ENCODE peak calls at places on chromosome 2, in nine cellular contexts. One of them, this sample, is unnamed.

GRCh38 chr2:98191880-98192279 is 104.9 kb downstream of the VWA3B start:
- DNase-seq in left lung: no peak
- DNase-seq in fibroblast of lung: no peak
- DNase-seq in IMR-90: no peak
- DNase-seq in AG09309: no peak
- DNase-seq in cardiac fibroblast: no peak
- DNase-seq in BJ: no peak
- DNase-seq in upper lobe of right lung: no peak
- DNase-seq in astrocyte of the spinal cord: no peak
- DNase-seq in this sample: no peak

GRCh38 chr2:108978709-108979111 is 10.3 kb downstream of the EDAR start:
- DNase-seq in AG09309: no peak
- DNase-seq in BJ: no peak
- DNase-seq in IMR-90: no peak
- DNase-seq in upper lobe of right lung: no peak
- DNase-seq in left lung: no peak
- DNase-seq in fibroblast of lung: peak
- DNase-seq in cardiac fibroblast: no peak
- DNase-seq in astrocyte of the spinal cord: peak
- DNase-seq in this sample: no peak

GRCh38 chr2:185952098-185952497 is 213.5 kb downstream of the FSIP2 start:
- DNase-seq in upper lobe of right lung: no peak
- DNase-seq in fibroblast of lung: no peak
- DNase-seq in AG09309: no peak
- DNase-seq in cardiac fibroblast: no peak
- DNase-seq in IMR-90: no peak
- DNase-seq in astrocyte of the spinal cord: no peak
- DNase-seq in left lung: no peak
- DNase-seq in BJ: no peak
- DNase-seq in this sample: peak

GRCh38 chr2:47354013-47354816 is 48.7 kb upstream of the MSH2 start:
- DNase-seq in AG09309: no peak
- DNase-seq in upper lobe of right lung: peak
- DNase-seq in fibroblast of lung: peak
- DNase-seq in cardiac fibroblast: peak
- DNase-seq in BJ: no peak
- DNase-seq in astrocyte of the spinal cord: peak
- DNase-seq in left lung: no peak
- DNase-seq in IMR-90: peak
- DNase-seq in this sample: peak

GRCh38 chr2:25000503-25001328 is 29.0 kb upstream of the DNAJC27 start:
- DNase-seq in BJ: no peak
- DNase-seq in AG09309: no peak
- DNase-seq in left lung: no peak
- DNase-seq in fibroblast of lung: peak
- DNase-seq in IMR-90: peak
- DNase-seq in astrocyte of the spinal cord: no peak
- DNase-seq in upper lobe of right lung: no peak
- DNase-seq in cardiac fibroblast: peak
- DNase-seq in this sample: peak

GRCh38 chr2:33509908-33510588 is 33.6 kb downstream of the RASGRP3 start:
- DNase-seq in AG09309: no peak
- DNase-seq in left lung: no peak
- DNase-seq in cardiac fibroblast: no peak
- DNase-seq in astrocyte of the spinal cord: no peak
- DNase-seq in BJ: no peak
- DNase-seq in IMR-90: peak
- DNase-seq in upper lobe of right lung: no peak
- DNase-seq in fibroblast of lung: peak
- DNase-seq in this sample: no peak

GRCh38 chr2:27451095-27451494 is 8.9 kb downstream of the KRTCAP3 start:
- DNase-seq in left lung: no peak
- DNase-seq in fibroblast of lung: no peak
- DNase-seq in IMR-90: no peak
- DNase-seq in BJ: no peak
- DNase-seq in AG09309: no peak
- DNase-seq in upper lobe of right lung: no peak
- DNase-seq in astrocyte of the spinal cord: no peak
- DNase-seq in cardiac fibroblast: no peak
- DNase-seq in this sample: no peak

GRCh38 chr2:233056961-233057605 is 3.1 kb upstream of the INPP5D start:
- DNase-seq in BJ: no peak
- DNase-seq in fibroblast of lung: no peak
- DNase-seq in AG09309: no peak
- DNase-seq in left lung: no peak
- DNase-seq in upper lobe of right lung: peak
- DNase-seq in cardiac fibroblast: no peak
- DNase-seq in astrocyte of the spinal cord: no peak
- DNase-seq in IMR-90: no peak
- DNase-seq in this sample: no peak

GRCh38 chr2:68027959-68028358 is 34.8 kb downstream of the C1D start:
- DNase-seq in IMR-90: peak
- DNase-seq in astrocyte of the spinal cord: no peak
- DNase-seq in BJ: peak
- DNase-seq in left lung: no peak
- DNase-seq in upper lobe of right lung: no peak
- DNase-seq in AG09309: peak
- DNase-seq in fibroblast of lung: peak
- DNase-seq in cardiac fibroblast: no peak
- DNase-seq in this sample: no peak

GRCh38 chr2:27891820-27892105 is 1.2 kb downstream of the BABAM2 start:
- DNase-seq in fibroblast of lung: peak
- DNase-seq in AG09309: no peak
- DNase-seq in BJ: no peak
- DNase-seq in upper lobe of right lung: no peak
- DNase-seq in left lung: no peak
- DNase-seq in cardiac fibroblast: peak
- DNase-seq in IMR-90: peak
- DNase-seq in astrocyte of the spinal cord: peak
- DNase-seq in this sample: no peak

GRCh38 chr2:45256173-45256866 is 247.1 kb upstream of the SIX2 start:
- DNase-seq in cardiac fibroblast: no peak
- DNase-seq in astrocyte of the spinal cord: no peak
- DNase-seq in upper lobe of right lung: no peak
- DNase-seq in BJ: no peak
- DNase-seq in left lung: no peak
- DNase-seq in IMR-90: no peak
- DNase-seq in fibroblast of lung: no peak
- DNase-seq in AG09309: no peak
- DNase-seq in this sample: no peak

GRCh38 chr2:172357442-172357841 is 69.9 kb upstream of the ITGA6 start:
- DNase-seq in upper lobe of right lung: no peak
- DNase-seq in left lung: no peak
- DNase-seq in cardiac fibroblast: no peak
- DNase-seq in astrocyte of the spinal cord: no peak
- DNase-seq in IMR-90: no peak
- DNase-seq in BJ: no peak
- DNase-seq in fibroblast of lung: no peak
- DNase-seq in AG09309: no peak
- DNase-seq in this sample: no peak

GRCh38 chr2:36322108-36322507 is 33.5 kb upstream of the CRIM1 start:
- DNase-seq in fibroblast of lung: peak
- DNase-seq in AG09309: peak
- DNase-seq in cardiac fibroblast: peak
- DNase-seq in astrocyte of the spinal cord: peak
- DNase-seq in BJ: no peak
- DNase-seq in upper lobe of right lung: no peak
- DNase-seq in left lung: no peak
- DNase-seq in IMR-90: peak
- DNase-seq in this sample: peak

GRCh38 chr2:128455710-128456050 is 137.0 kb upstream of the HS6ST1 start:
- DNase-seq in fibroblast of lung: no peak
- DNase-seq in cardiac fibroblast: no peak
- DNase-seq in BJ: no peak
- DNase-seq in AG09309: no peak
- DNase-seq in IMR-90: no peak
- DNase-seq in upper lobe of right lung: no peak
- DNase-seq in astrocyte of the spinal cord: no peak
- DNase-seq in left lung: no peak
- DNase-seq in this sample: no peak

GRCh38 chr2:111168528-111168929 is 47.8 kb downstream of the BCL2L11 start:
- DNase-seq in IMR-90: peak
- DNase-seq in fibroblast of lung: peak
- DNase-seq in BJ: no peak
- DNase-seq in AG09309: peak
- DNase-seq in cardiac fibroblast: peak
- DNase-seq in left lung: no peak
- DNase-seq in astrocyte of the spinal cord: peak
- DNase-seq in upper lobe of right lung: no peak
- DNase-seq in this sample: peak

GRCh38 chr2:66696374-66696773 is 261.4 kb downstream of the MEIS1 start:
- DNase-seq in astrocyte of the spinal cord: no peak
- DNase-seq in fibroblast of lung: no peak
- DNase-seq in IMR-90: no peak
- DNase-seq in BJ: no peak
- DNase-seq in AG09309: no peak
- DNase-seq in left lung: no peak
- DNase-seq in cardiac fibroblast: no peak
- DNase-seq in upper lobe of right lung: no peak
- DNase-seq in this sample: no peak

GRCh38 chr2:233413529-233414272 is 59.4 kb downstream of the DGKD start:
- DNase-seq in fibroblast of lung: peak
- DNase-seq in astrocyte of the spinal cord: peak
- DNase-seq in BJ: no peak
- DNase-seq in AG09309: no peak
- DNase-seq in cardiac fibroblast: peak
- DNase-seq in left lung: peak
- DNase-seq in IMR-90: peak
- DNase-seq in upper lobe of right lung: peak
- DNase-seq in this sample: peak

GRCh38 chr2:172095905-172096660 is 6.6 kb downstream of the DLX2 start:
- DNase-seq in astrocyte of the spinal cord: no peak
- DNase-seq in AG09309: no peak
- DNase-seq in left lung: no peak
- DNase-seq in upper lobe of right lung: no peak
- DNase-seq in IMR-90: no peak
- DNase-seq in BJ: no peak
- DNase-seq in cardiac fibroblast: peak
- DNase-seq in fibroblast of lung: no peak
- DNase-seq in this sample: no peak

GRCh38 chr2:220165401-220165800 is 538.0 kb downstream of the SLC4A3 start:
- DNase-seq in BJ: no peak
- DNase-seq in left lung: no peak
- DNase-seq in astrocyte of the spinal cord: no peak
- DNase-seq in AG09309: no peak
- DNase-seq in fibroblast of lung: no peak
- DNase-seq in cardiac fibroblast: no peak
- DNase-seq in upper lobe of right lung: no peak
- DNase-seq in IMR-90: no peak
- DNase-seq in this sample: peak

GRCh38 chr2:105744091-105744908 is 412 bp upstream of the NCK2 start:
- DNase-seq in AG09309: no peak
- DNase-seq in IMR-90: peak
- DNase-seq in left lung: peak
- DNase-seq in astrocyte of the spinal cord: peak
- DNase-seq in upper lobe of right lung: peak
- DNase-seq in cardiac fibroblast: peak
- DNase-seq in BJ: no peak
- DNase-seq in fibroblast of lung: peak
- DNase-seq in this sample: peak

GRCh38 chr2:80496770-80497169 is 192.2 kb upstream of the LRRTM1 start:
- DNase-seq in cardiac fibroblast: peak
- DNase-seq in astrocyte of the spinal cord: peak
- DNase-seq in AG09309: peak
- DNase-seq in upper lobe of right lung: no peak
- DNase-seq in IMR-90: peak
- DNase-seq in left lung: no peak
- DNase-seq in BJ: peak
- DNase-seq in fibroblast of lung: peak
- DNase-seq in this sample: peak

GRCh38 chr2:177147093-177147694 is 65.4 kb upstream of the HNRNPA3 start:
- DNase-seq in IMR-90: peak
- DNase-seq in fibroblast of lung: peak
- DNase-seq in upper lobe of right lung: no peak
- DNase-seq in cardiac fibroblast: peak
- DNase-seq in left lung: no peak
- DNase-seq in astrocyte of the spinal cord: peak
- DNase-seq in AG09309: peak
- DNase-seq in BJ: no peak
- DNase-seq in this sample: peak
- TF ChIP-seq CTCF in IMR-90: peak
- TF ChIP-seq CTCF in fibroblast of lung: peak
- TF ChIP-seq CTCF in upper lobe of right lung: peak
- TF ChIP-seq CTCF in cardiac fibroblast: peak
- TF ChIP-seq CTCF in left lung: peak
- TF ChIP-seq CTCF in astrocyte of the spinal cord: peak
- TF ChIP-seq CTCF in AG09309: peak
- TF ChIP-seq CTCF in BJ: peak
- TF ChIP-seq CTCF in this sample: peak

GRCh38 chr2:231483398-231484329 is 19.4 kb upstream of the NCL start:
- DNase-seq in left lung: peak
- DNase-seq in cardiac fibroblast: peak
- DNase-seq in IMR-90: no peak
- DNase-seq in upper lobe of right lung: peak
- DNase-seq in fibroblast of lung: no peak
- DNase-seq in astrocyte of the spinal cord: no peak
- DNase-seq in AG09309: no peak
- DNase-seq in BJ: no peak
- DNase-seq in this sample: peak
- H3K4me3 ChIP-seq in left lung: peak
- H3K4me3 ChIP-seq in cardiac fibroblast: peak
- H3K4me3 ChIP-seq in IMR-90: no peak
- H3K4me3 ChIP-seq in upper lobe of right lung: peak
- H3K4me3 ChIP-seq in fibroblast of lung: no peak
- H3K4me3 ChIP-seq in astrocyte of the spinal cord: no peak
- H3K4me3 ChIP-seq in AG09309: no peak
- H3K4me3 ChIP-seq in BJ: peak
- H3K4me3 ChIP-seq in this sample: peak

GRCh38 chr2:71971493-71971892 is 176.2 kb downstream of the CYP26B1 start:
- DNase-seq in BJ: no peak
- DNase-seq in left lung: no peak
- DNase-seq in astrocyte of the spinal cord: no peak
- DNase-seq in fibroblast of lung: no peak
- DNase-seq in cardiac fibroblast: no peak
- DNase-seq in upper lobe of right lung: no peak
- DNase-seq in IMR-90: no peak
- DNase-seq in AG09309: no peak
- DNase-seq in this sample: no peak

GRCh38 chr2:71976685-71977084 is 171.0 kb downstream of the CYP26B1 start:
- DNase-seq in astrocyte of the spinal cord: no peak
- DNase-seq in IMR-90: no peak
- DNase-seq in fibroblast of lung: no peak
- DNase-seq in left lung: no peak
- DNase-seq in upper lobe of right lung: no peak
- DNase-seq in BJ: no peak
- DNase-seq in cardiac fibroblast: no peak
- DNase-seq in AG09309: no peak
- DNase-seq in this sample: no peak

GRCh38 chr2:71974846-71975245 is 172.8 kb downstream of the CYP26B1 start:
- DNase-seq in AG09309: no peak
- DNase-seq in IMR-90: no peak
- DNase-seq in upper lobe of right lung: no peak
- DNase-seq in cardiac fibroblast: peak
- DNase-seq in left lung: no peak
- DNase-seq in fibroblast of lung: peak
- DNase-seq in astrocyte of the spinal cord: no peak
- DNase-seq in BJ: no peak
- DNase-seq in this sample: peak
- TF ChIP-seq CTCF in AG09309: no peak
- TF ChIP-seq CTCF in IMR-90: no peak
- TF ChIP-seq CTCF in upper lobe of right lung: no peak
- TF ChIP-seq CTCF in cardiac fibroblast: no peak
- TF ChIP-seq CTCF in left lung: no peak
- TF ChIP-seq CTCF in fibroblast of lung: no peak
- TF ChIP-seq CTCF in astrocyte of the spinal cord: no peak
- TF ChIP-seq CTCF in BJ: no peak
- TF ChIP-seq CTCF in this sample: no peak

GRCh38 chr2:170017848-170018492 is 160.0 kb upstream of the MYO3B start:
- DNase-seq in IMR-90: peak
- DNase-seq in astrocyte of the spinal cord: no peak
- DNase-seq in left lung: no peak
- DNase-seq in fibroblast of lung: peak
- DNase-seq in BJ: no peak
- DNase-seq in AG09309: no peak
- DNase-seq in upper lobe of right lung: no peak
- DNase-seq in cardiac fibroblast: peak
- DNase-seq in this sample: no peak
- H3K4me3 ChIP-seq in IMR-90: no peak
- H3K4me3 ChIP-seq in astrocyte of the spinal cord: no peak
- H3K4me3 ChIP-seq in left lung: no peak
- H3K4me3 ChIP-seq in fibroblast of lung: no peak
- H3K4me3 ChIP-seq in BJ: no peak
- H3K4me3 ChIP-seq in AG09309: no peak
- H3K4me3 ChIP-seq in upper lobe of right lung: no peak
- H3K4me3 ChIP-seq in cardiac fibroblast: no peak
- H3K4me3 ChIP-seq in this sample: no peak